ENCODE peak calls at places on chromosomes 5 and 9, in seven cellular contexts. Y is OCI-LY7, V is PC-3, F is DND-41, W is heart right ventricle, T is neural progenitor cell, K is IMR-90. H is an unnamed sample.

GRCh38 chr9:72271617-72272478 is 93.2 kb downstream of the ZFAND5 start:
- DNase-seq in W (peak), K (peak), V (peak), F (peak), T (peak), Y (peak), H (no peak)

GRCh38 chr9:79477955-79478751 is 93.6 kb upstream of the TLE4 start:
- DNase-seq in Y (peak), F (peak), W (peak), T (peak), K (peak), V (peak), H (no peak)

GRCh38 chr5:99928490-99928889 is 606.7 kb upstream of the FAM174A start:
- DNase-seq in F (peak), W (no peak), K (no peak), Y (no peak), V (no peak), T (no peak), H (no peak)

GRCh38 chr9:80650964-80651555 is 1038.3 kb downstream of the TLE1 start:
- DNase-seq in K (peak), T (no peak), V (peak), Y (no peak), W (peak), F (no peak), H (no peak)

GRCh38 chr5:119655081-119655480 is 25.7 kb downstream of the FAM170A start:
- DNase-seq in T (no peak), W (no peak), V (peak), Y (no peak), F (no peak), K (no peak), H (no peak)

GRCh38 chr5:35031276-35031675 is 16.5 kb downstream of the AGXT2 start:
- DNase-seq in T (no peak), K (peak), V (no peak), W (no peak), Y (no peak), F (no peak), H (no peak)

GRCh38 chr5:53035868-53036381 is 46.8 kb downstream of the ITGA2 start:
- DNase-seq in K (peak), V (peak), Y (peak), F (no peak), T (peak), W (no peak), H (no peak)

GRCh38 chr9:112168197-112168596 is 6.9 kb downstream of the SUSD1 start:
- DNase-seq in Y (no peak), V (peak), F (no peak), K (no peak), T (no peak), W (no peak), H (no peak)

GRCh38 chr5:120767171-120767820 is 303.2 kb downstream of the PRR16 start:
- DNase-seq in K (peak), Y (no peak), W (no peak), F (no peak), V (peak), T (no peak), H (no peak)

GRCh38 chr5:169029087-169029486 is 271.9 kb downstream of the SLIT3 start:
- DNase-seq in V (no peak), W (no peak), K (no peak), Y (no peak), F (no peak), T (no peak), H (no peak)

DNA sequence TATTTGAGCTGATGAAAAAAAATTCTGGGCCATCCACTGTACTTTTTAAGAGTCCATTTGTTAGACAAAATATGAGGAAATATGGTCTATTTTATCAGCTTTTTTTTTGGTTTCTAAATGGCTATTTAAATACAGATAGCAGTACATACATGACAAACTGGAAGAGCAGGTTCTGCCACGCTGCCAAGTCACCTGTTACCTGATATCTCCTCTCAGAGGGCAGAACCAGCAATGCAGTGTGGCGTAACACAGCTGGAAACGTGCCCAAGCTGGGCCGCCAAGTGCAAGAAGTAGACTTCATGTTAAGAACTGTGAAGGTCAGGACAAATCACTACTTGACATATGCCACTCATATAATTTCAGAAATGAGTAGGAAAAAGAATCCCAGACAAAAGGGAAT is 8.1 kb downstream of the MCIDAS start:
- DNase-seq in W (no peak), Y (no peak), F (no peak), V (peak), K (no peak), T (no peak), H (no peak)
- H3K4me3 ChIP-seq in W (no peak), Y (no peak), F (no peak), V (no peak), K (no peak), T (no peak), H (no peak)

GRCh38 chr9:127790094-127790855 is 4.4 kb downstream of the CDK9 start:
- DNase-seq in K (no peak), Y (no peak), W (no peak), V (no peak), T (no peak), F (no peak), H (no peak)

GRCh38 chr9:127793093-127793708 is 7.4 kb downstream of the CDK9 start:
- DNase-seq in T (no peak), K (peak), V (no peak), W (no peak), Y (no peak), F (no peak), H (no peak)

GRCh38 chr9:127792417-127793031 is 6.7 kb downstream of the CDK9 start:
- DNase-seq in T (no peak), F (no peak), Y (no peak), K (no peak), W (no peak), V (no peak), H (no peak)

GRCh38 chr9:127789179-127789578 is 3.3 kb downstream of the CDK9 start:
- DNase-seq in W (no peak), F (no peak), K (no peak), Y (no peak), V (no peak), T (no peak), H (no peak)

GRCh38 chr9:127791085-127791484 is 5.3 kb downstream of the CDK9 start:
- DNase-seq in Y (no peak), K (no peak), W (no peak), T (no peak), F (no peak), V (no peak), H (no peak)
- TF ChIP-seq CTCF in Y (no peak), K (no peak), W (no peak), T (no peak), F (no peak), V (no peak), H (no peak)

DNA sequence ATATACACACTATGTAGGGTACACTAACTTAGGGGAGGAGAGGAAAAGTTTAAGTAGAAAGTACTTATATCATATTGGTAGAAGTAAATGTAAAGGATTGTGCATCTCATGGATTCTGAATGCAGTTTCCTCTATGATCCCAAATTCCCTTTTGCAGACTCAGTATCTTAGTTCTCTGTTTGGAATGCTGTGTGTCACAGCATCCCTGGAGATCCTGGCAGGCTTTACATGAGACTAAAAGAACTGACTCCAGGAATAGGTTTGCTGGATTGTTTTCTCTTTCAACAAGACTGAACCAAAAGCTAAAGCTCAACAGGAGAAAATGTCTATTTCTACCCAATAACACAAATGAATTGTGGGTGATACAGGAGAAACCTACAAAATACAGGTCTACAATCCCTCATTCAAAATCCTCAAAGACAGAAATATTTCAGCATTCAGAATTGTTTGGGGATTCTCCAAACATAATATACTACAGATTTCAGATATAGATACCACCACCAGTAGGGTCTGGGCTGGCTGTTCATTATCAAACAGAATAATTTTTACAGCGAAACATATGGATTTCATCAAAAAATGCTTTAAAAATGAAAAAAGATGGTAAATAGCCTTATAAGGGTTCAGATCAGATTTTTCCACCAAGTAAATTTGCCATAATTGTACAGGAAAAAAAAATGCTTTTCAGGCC is 324.7 kb upstream of the GRAMD2B start:
- DNase-seq in T (no peak), F (no peak), Y (no peak), W (no peak), V (no peak), K (peak), H (no peak)
- H3K27ac ChIP-seq in T (no peak), F (no peak), Y (no peak), W (no peak), V (no peak), K (no peak), H (no peak)

GRCh38 chr9:127697575-127697974 is 9.2 kb upstream of the CFAP157 start:
- DNase-seq in V (no peak), K (no peak), Y (no peak), F (no peak), T (no peak), W (no peak), H (no peak)

GRCh38 chr9:127693143-127693542 is 13.6 kb upstream of the CFAP157 start:
- DNase-seq in V (no peak), K (no peak), Y (no peak), T (no peak), F (no peak), W (no peak), H (no peak)

GRCh38 chr9:127693697-127694096 is 13.1 kb upstream of the CFAP157 start:
- DNase-seq in Y (no peak), V (no peak), W (no peak), F (no peak), T (no peak), K (no peak), H (no peak)

GRCh38 chr9:127692071-127692470 is 14.7 kb upstream of the CFAP157 start:
- DNase-seq in W (no peak), K (no peak), V (no peak), F (no peak), Y (no peak), T (no peak), H (no peak)

GRCh38 chr9:127694890-127695735 is 11.7 kb upstream of the CFAP157 start:
- DNase-seq in K (no peak), Y (no peak), T (no peak), V (no peak), W (no peak), F (no peak), H (no peak)
- H3K4me3 ChIP-seq in K (no peak), Y (no peak), T (no peak), V (no peak), W (no peak), F (no peak), H (no peak)

GRCh38 chr9:121200346-121200745 is 1.3 kb downstream of the RAB14 start:
- DNase-seq in K (no peak), Y (no peak), F (no peak), V (no peak), W (no peak), T (no peak), H (no peak)

GRCh38 chr9:121199921-121200320 is 1.7 kb downstream of the RAB14 start:
- DNase-seq in W (no peak), V (peak), T (no peak), Y (no peak), F (no peak), K (peak), H (no peak)

GRCh38 chr9:121204121-121204520 is 2.5 kb upstream of the RAB14 start:
- DNase-seq in T (no peak), V (no peak), F (no peak), Y (no peak), K (no peak), W (no peak), H (no peak)

GRCh38 chr9:121201045-121201737 is 478 bp downstream of the RAB14 start:
- DNase-seq in W (no peak), T (peak), Y (peak), K (no peak), V (no peak), F (peak), H (no peak)

GRCh38 chr9:121201738-121202533 is at the start of gene RAB14:
- DNase-seq in V (peak), W (peak), Y (peak), F (peak), T (peak), K (peak), H (peak)
- TF ChIP-seq CTCF in V (peak), W (peak), Y (peak), F (peak), T (peak), K (peak), H (peak)

H was measured in breast epithelium.